ENCODE peak calls at places on chromosome 4, in five cellular contexts. Z is adrenal gland, M is breast epithelium, H is Peyer's patch, N is tibial nerve. D is an unnamed sample.

GRCh38 chr4:113732-114131 is 10.6 kb upstream of the ZNF718 start:
- DNase-seq in M (no peak), Z (no peak), H (no peak), N (no peak), D (no peak)

GRCh38 chr4:1299301-1299860 is 9.7 kb downstream of the MAEA start:
- DNase-seq in N (no peak), Z (no peak), H (no peak), M (no peak), D (no peak)

GRCh38 chr4:185398618-185399017 is 2.0 kb downstream of the ANKRD37 start:
- DNase-seq in N (no peak), M (no peak), H (no peak), Z (no peak), D (no peak)

GRCh38 chr4:3407930-3408792 is 33.6 kb upstream of the HGFAC start:
- DNase-seq in M (no peak), H (peak), Z (peak), N (no peak), D (peak)

GRCh38 chr4:38802561-38803355 is 1.8 kb downstream of the TLR1 start:
- DNase-seq in H (no peak), N (no peak), Z (no peak), M (no peak), D (no peak)

GRCh38 chr4:94525993-94526740 is 74.4 kb downstream of the PDLIM5 start:
- DNase-seq in N (no peak), H (no peak), Z (no peak), M (no peak), D (no peak)

GRCh38 chr4:175419120-175419774 is 392.8 kb downstream of the GPM6A start:
- DNase-seq in M (no peak), N (no peak), Z (no peak), H (no peak), D (no peak)

GRCh38 chr4:152680988-152681731 is 1.4 kb upstream of the TMEM154 start:
- DNase-seq in Z (no peak), N (no peak), H (no peak), M (no peak), D (no peak)

GRCh38 chr4:109665783-109666455 is 37.3 kb downstream of the CASP6 start:
- DNase-seq in M (no peak), Z (no peak), H (no peak), N (no peak), D (no peak)

GRCh38 chr4:102477657-102478056 is 23.5 kb upstream of the NFKB1 start:
- DNase-seq in Z (no peak), N (no peak), M (no peak), H (no peak), D (no peak)

GRCh38 chr4:109026588-109026987 is 263.7 kb upstream of the ETNPPL start:
- DNase-seq in H (no peak), Z (no peak), M (no peak), N (no peak), D (no peak)

GRCh38 chr4:37908488-37909343 is 17.8 kb downstream of the TBC1D1 start:
- DNase-seq in M (no peak), Z (no peak), N (no peak), H (no peak), D (no peak)

GRCh38 chr4:3315566-3315965 is 22.7 kb downstream of the RGS12 start:
- DNase-seq in Z (peak), H (peak), M (no peak), N (no peak), D (peak)

GRCh38 chr4:7322166-7322991 is 112.4 kb downstream of the PSAPL1 start:
- DNase-seq in Z (no peak), M (no peak), H (no peak), N (no peak), D (no peak)

GRCh38 chr4:37635155-37635554 is 51.0 kb downstream of the RELL1 start:
- DNase-seq in H (no peak), Z (no peak), N (no peak), M (no peak), D (no peak)

GRCh38 chr4:109383823-109384222 is 49.8 kb upstream of the SEC24B start:
- DNase-seq in H (no peak), M (no peak), N (no peak), Z (no peak), D (no peak)

GRCh38 chr4:139700568-139700967 is 34.9 kb downstream of the MGST2 start:
- DNase-seq in M (no peak), Z (no peak), N (no peak), H (no peak), D (no peak)

GRCh38 chr4:98838977-98839618 is 89.8 kb downstream of the EIF4E start:
- DNase-seq in N (no peak), Z (peak), H (no peak), M (no peak), D (no peak)

GRCh38 chr4:73814679-73815078 is 21.8 kb upstream of the CXCL6 start:
- DNase-seq in M (no peak), N (no peak), Z (no peak), H (no peak), D (no peak)

GRCh38 chr4:121155893-121156292 is 8.2 kb downstream of the TNIP3 start:
- DNase-seq in N (no peak), M (no peak), H (no peak), Z (no peak), D (no peak)

GRCh38 chr4:186134254-186134653 is 29.8 kb downstream of the FAM149A start:
- DNase-seq in N (no peak), H (no peak), Z (no peak), M (no peak), D (no peak)

GRCh38 chr4:75939890-75940691 is 722 bp downstream of the NAAA start:
- DNase-seq in M (peak), N (peak), H (peak), Z (peak), D (peak)
- TF ChIP-seq POLR2A in M (no peak), N (no peak), H (peak), Z (no peak), D (no peak)

DNA sequence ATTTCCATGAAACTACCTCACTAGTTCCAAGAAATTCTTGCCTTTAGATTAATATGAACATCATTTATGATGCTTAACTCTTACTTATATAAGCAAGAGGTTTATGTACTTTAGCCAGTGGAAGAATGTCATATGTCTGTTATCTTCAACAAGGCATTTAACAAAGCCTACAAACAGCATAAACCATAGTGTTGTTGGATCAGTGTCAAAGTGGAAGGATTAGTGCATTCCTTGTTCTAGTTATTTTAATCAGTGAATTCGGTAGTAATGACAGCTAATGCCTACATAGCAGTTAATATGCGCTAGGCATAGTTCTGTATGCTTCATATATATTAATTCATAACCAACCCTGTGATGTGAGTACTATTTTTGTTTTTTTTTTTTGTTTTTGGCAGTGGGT is 3.1 kb downstream of the PI4K2B start:
- DNase-seq in N (no peak), Z (no peak), M (no peak), H (no peak), D (no peak)
- TF ChIP-seq POLR2A in N (no peak), Z (no peak), M (no peak), H (no peak), D (no peak)

GRCh38 chr4:6201580-6202091 is 1.3 kb upstream of the JAKMIP1 start:
- DNase-seq in H (peak), M (no peak), N (no peak), Z (no peak), D (no peak)
- TF ChIP-seq POLR2A in H (no peak), M (no peak), N (no peak), Z (no peak), D (no peak)

GRCh38 chr4:53365486-53366300 is at the start of gene SCFD2:
- DNase-seq in Z (peak), N (peak), H (peak), M (peak), D (peak)
- TF ChIP-seq POLR2A in Z (no peak), N (no peak), H (no peak), M (no peak), D (no peak)

DNA sequence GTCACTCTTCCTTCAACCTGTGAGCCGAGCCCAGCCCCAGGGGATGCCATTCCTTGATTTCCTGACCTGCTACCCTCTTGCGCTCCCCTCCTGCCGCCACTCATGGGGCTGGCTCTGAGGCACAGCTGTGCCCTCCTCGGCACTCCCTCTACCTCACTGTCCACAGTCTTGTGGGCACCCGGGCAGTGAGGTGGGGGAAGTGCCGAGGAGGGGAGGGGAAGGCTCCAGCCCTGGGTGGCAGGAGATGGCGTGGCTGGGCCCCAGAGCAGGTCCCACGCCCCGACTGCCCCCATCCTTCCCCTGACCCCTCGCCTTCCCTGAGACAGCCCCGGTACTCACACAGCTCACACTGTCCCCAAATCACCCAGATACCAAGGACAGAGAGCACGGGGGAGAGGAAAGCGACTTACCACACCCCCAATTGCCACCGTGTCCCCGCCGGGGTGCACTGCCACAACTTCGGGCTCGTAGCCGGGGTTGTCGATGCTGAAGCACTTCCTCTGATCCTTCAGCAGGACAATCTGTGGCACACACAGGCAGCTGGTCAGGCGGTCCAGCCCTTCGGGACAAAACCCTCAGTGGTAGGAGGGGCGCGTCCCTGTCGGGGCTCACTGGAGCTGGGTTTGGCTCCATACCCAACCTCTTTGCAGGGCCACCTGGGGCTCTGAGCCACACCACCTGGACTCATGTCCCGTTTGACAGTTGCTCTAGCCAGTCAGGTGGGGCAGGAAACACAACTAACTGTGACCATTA is 37.9 kb downstream of the WDR1 start:
- DNase-seq in H (peak), N (no peak), M (no peak), Z (peak), D (no peak)
- TF ChIP-seq POLR2A in H (no peak), N (no peak), M (no peak), Z (no peak), D (no peak)

DNA sequence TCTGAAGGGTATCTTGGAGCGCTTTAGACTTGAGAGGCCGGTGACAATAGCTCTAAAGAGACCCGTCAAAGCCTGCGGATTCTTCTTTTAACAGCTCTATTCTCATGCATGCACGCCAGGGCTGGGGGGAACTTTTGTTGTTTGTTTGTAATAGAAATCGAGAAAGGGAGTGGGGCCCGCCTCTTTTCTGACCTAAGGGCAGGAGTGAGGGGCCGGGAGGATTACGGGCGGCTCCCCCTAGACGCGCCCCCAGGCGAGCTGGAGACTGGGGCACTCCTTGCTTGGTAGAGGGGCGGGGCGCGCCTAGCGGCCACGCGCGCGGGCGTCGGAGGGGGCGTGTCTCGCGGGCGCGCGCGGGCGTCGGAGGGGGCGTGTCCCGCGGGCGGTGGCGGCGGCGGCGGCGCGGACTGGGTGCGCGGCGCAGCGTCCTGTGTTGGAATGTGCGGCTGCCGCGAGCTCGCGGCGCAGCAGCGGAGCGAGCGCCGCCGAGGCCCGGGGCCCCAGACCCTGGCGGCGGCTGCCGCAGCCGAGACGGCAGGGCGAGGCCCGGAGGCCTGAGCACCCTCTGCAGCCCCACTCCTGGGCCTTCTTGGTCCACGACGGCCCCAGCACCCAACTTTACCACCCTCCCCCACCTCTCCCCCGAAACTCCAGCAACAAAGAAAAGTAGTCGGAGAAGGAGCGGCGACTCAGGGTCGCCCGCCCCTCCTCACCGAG is at the start of gene REST:
- DNase-seq in M (peak), H (peak), N (peak), Z (peak), D (peak)
- TF ChIP-seq POLR2A in M (no peak), H (peak), N (peak), Z (peak), D (no peak)